ENCODE peak calls at places on chromosomes 1 and 21, in four cellular contexts. H, B, X and W are unnamed samples.

GRCh38 chr1:232974971-232975370 is 24.6 kb downstream of the NTPCR start:
- DNase-seq in H (no peak), B (no peak), X (peak; percentile 69), W (no peak)

GRCh38 chr21:38081663-38082062 is 165.4 kb upstream of the KCNJ6 start:
- DNase-seq in H (no peak), B (no peak), X (no peak), W (no peak)

GRCh38 chr1:10724052-10724494 is 72.4 kb downstream of the CASZ1 start:
- DNase-seq in H (peak; percentile 95), B (no peak), X (peak; percentile 93), W (no peak)

GRCh38 chr21:28883931-28884330 is 108.7 kb downstream of the LTN1 start:
- DNase-seq in H (no peak), B (no peak), X (no peak), W (no peak)

GRCh38 chr1:247576514-247576913 is 11.6 kb upstream of the OR2G2 start:
- DNase-seq in H (no peak), B (no peak), X (no peak), W (no peak)

GRCh38 chr1:92804721-92805169 is 19.8 kb upstream of the EVI5 start:
- DNase-seq in H (peak; percentile 85), B (peak; percentile 33), X (peak; percentile 86), W (peak; percentile 73)

GRCh38 chr1:3026581-3027511 is 5.6 kb downstream of the ACTRT2 start:
- DNase-seq in H (no peak), B (no peak), X (no peak), W (no peak)

GRCh38 chr1:63789856-63790605 is 16.2 kb downstream of the ROR1 start:
- DNase-seq in H (no peak), B (no peak), X (no peak), W (no peak)

GRCh38 chr21:33299181-33299752 is 25.5 kb upstream of the IFNAR1 start:
- DNase-seq in H (no peak), B (no peak), X (no peak), W (no peak)

GRCh38 chr1:115649964-115650363 is 8.2 kb downstream of the VANGL1 start:
- DNase-seq in H (peak; percentile 74), B (no peak), X (peak; percentile 29), W (peak; percentile 41)

GRCh38 chr1:44425327-44426082 is 20.4 kb downstream of the RNF220 start:
- DNase-seq in H (no peak), B (no peak), X (no peak), W (no peak)

GRCh38 chr1:39395357-39395831 is 96.0 kb upstream of the BMP8A start:
- DNase-seq in H (no peak), B (no peak), X (peak; percentile 28), W (no peak)

GRCh38 chr21:44870748-44871495 is 2.6 kb downstream of the PTTG1IP start:
- DNase-seq in H (peak; percentile 56), B (peak; percentile 28), X (peak; percentile 43), W (no peak)

GRCh38 chr1:225762002-225762441 is 15.6 kb upstream of the SRP9 start:
- DNase-seq in H (peak; percentile 7), B (no peak), X (no peak), W (peak; percentile 17)

GRCh38 chr1:115282825-115283224 is 55.2 kb downstream of the NGF start:
- DNase-seq in H (peak; percentile 26), B (peak; percentile 82), X (peak; percentile 43), W (peak; percentile 90)

GRCh38 chr1:244022301-244022700 is 28.8 kb upstream of the ZBTB18 start:
- DNase-seq in H (no peak), B (no peak), X (no peak), W (no peak)

GRCh38 chr1:235624751-235625192 is 24.8 kb downstream of the GNG4 start:
- DNase-seq in H (no peak), B (no peak), X (no peak), W (peak; percentile 63)

GRCh38 chr1:98383341-98383740 is 278.2 kb upstream of the SNX7 start:
- DNase-seq in H (no peak), B (no peak), X (no peak), W (no peak)

GRCh38 chr1:23558140-23558871 is 995 bp downstream of the ID3 start:
- DNase-seq in H (peak; percentile 73), B (no peak), X (peak; percentile 94), W (peak; percentile 56)
- TF ChIP-seq POLR2A in H (no peak), B (no peak), X (peak; percentile 97), W (no peak)

GRCh38 chr1:9452516-9453158 is 86.6 kb upstream of the SLC25A33 start:
- DNase-seq in H (no peak), B (no peak), X (peak; percentile 67), W (no peak)

GRCh38 chr1:9449106-9449627 is 90.1 kb upstream of the SLC25A33 start:
- DNase-seq in H (no peak), B (no peak), X (peak; percentile 43), W (no peak)

GRCh38 chr1:9451086-9451485 is 88.2 kb upstream of the SLC25A33 start:
- DNase-seq in H (no peak), B (no peak), X (no peak), W (no peak)

GRCh38 chr1:9448132-9449105 is 90.8 kb upstream of the SLC25A33 start:
- DNase-seq in H (no peak), B (no peak), X (no peak), W (no peak)

GRCh38 chr1:9449976-9450696 is 89.1 kb upstream of the SLC25A33 start:
- DNase-seq in H (no peak), B (no peak), X (no peak), W (no peak)
- H3K27ac ChIP-seq in H (peak overlapping the region; percentile 61), B (no peak overlapping the region), X (no peak overlapping the region), W (no peak overlapping the region)

GRCh38 chr1:175857756-175858155 is 114.4 kb upstream of the TNR start:
- DNase-seq in H (no peak), B (no peak), X (no peak), W (no peak)
- H3K27me3 ChIP-seq in H (no peaks in the 10 kb centered on the region), B (no peaks in the 10 kb centered on the region), X (no peaks in the 10 kb centered on the region), W (no peaks in the 10 kb centered on the region)

GRCh38 chr1:155911156-155912055 is at the start of gene RIT1:
- DNase-seq in H (peak; percentile 92), B (peak; percentile 84), X (peak; percentile 87), W (peak; percentile 89)
- TF ChIP-seq POLR2A in H (no peak), B (no peak), X (peak; percentile 47), W (peak; percentile 59)

DNA sequence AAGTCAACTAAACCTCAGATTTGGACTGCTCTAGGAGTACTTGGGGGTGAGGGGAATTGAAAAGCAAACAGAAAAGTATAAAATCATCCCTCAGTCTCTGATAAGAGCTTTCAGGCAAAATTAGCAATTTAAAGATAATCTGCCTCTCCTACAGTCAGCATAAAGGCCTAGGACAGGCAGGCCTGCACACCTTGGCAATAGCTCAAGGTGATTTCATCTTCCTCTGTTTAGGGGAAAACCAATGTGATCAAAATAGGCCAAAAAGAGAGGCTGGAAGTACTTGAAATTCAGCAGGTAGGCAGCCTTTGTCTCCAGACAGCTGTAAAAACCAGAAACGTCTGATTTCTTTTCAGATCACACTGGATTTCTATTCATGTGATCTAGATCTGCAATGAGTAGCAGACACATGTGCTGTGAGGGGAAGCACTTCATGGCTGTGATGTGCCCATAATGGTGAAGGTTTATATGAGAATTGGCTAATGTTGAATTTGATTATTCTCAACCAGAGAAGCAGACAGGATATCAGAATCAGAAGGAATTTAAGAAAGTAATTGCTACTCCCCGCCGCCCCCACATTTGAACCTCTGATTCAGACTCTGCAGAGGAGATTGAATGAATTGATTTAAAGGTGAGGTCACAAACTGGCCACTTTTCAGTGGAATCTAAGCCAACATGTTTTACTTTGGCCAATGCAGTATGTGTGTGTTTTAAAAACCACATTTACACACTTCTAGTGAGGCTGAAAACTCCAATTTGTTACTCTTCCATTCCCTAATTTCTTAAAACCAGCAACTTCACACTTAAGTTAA is 45.8 kb upstream of the DNASE2B start:
- DNase-seq in H (no peak), B (no peak), X (no peak), W (no peak)
- H3K27ac ChIP-seq in H (no peak overlapping the region), B (no peak overlapping the region), X (no peak overlapping the region), W (no peak overlapping the region)

GRCh38 chr1:7587108-7587507 is 184.0 kb upstream of the VAMP3 start:
- DNase-seq in H (no peak), B (no peak), X (no peak), W (no peak)

GRCh38 chr1:7585216-7585907 is 185.7 kb upstream of the VAMP3 start:
- DNase-seq in H (no peak), B (no peak), X (no peak), W (peak; percentile 16)

GRCh38 chr1:7584643-7585042 is 186.5 kb upstream of the VAMP3 start:
- DNase-seq in H (no peak), B (no peak), X (no peak), W (peak; percentile 2)

GRCh38 chr1:7587726-7588456 is 183.2 kb upstream of the VAMP3 start:
- DNase-seq in H (no peak), B (no peak), X (no peak), W (no peak)

GRCh38 chr1:7586031-7586941 is 184.8 kb upstream of the VAMP3 start:
- DNase-seq in H (peak; percentile 78), B (no peak), X (no peak), W (peak; percentile 11)
- H3K27me3 ChIP-seq in H (no peaks in the 10 kb centered on the region), B (no peaks in the 10 kb centered on the region), X (no peaks in the 10 kb centered on the region), W (no peaks in the 10 kb centered on the region)

GRCh38 chr1:228211091-228211870 is 3.4 kb downstream of the OBSCN start:
- DNase-seq in H (no peak), B (no peak), X (no peak), W (no peak)

GRCh38 chr1:228209657-228210056 is 1.8 kb downstream of the OBSCN start:
- DNase-seq in H (no peak), B (no peak), X (no peak), W (no peak)

GRCh38 chr1:228208831-228209524 is 1.1 kb downstream of the OBSCN start:
- DNase-seq in H (no peak), B (no peak), X (no peak), W (no peak)

GRCh38 chr1:228210684-228211083 is 2.8 kb downstream of the OBSCN start:
- DNase-seq in H (no peak), B (no peak), X (no peak), W (no peak)

GRCh38 chr1:228210076-228210651 is 2.3 kb downstream of the OBSCN start:
- DNase-seq in H (no peak), B (no peak), X (no peak), W (no peak)
- TF ChIP-seq POLR2A in H (no peak), B (no peak), X (no peak), W (no peak)

DNA sequence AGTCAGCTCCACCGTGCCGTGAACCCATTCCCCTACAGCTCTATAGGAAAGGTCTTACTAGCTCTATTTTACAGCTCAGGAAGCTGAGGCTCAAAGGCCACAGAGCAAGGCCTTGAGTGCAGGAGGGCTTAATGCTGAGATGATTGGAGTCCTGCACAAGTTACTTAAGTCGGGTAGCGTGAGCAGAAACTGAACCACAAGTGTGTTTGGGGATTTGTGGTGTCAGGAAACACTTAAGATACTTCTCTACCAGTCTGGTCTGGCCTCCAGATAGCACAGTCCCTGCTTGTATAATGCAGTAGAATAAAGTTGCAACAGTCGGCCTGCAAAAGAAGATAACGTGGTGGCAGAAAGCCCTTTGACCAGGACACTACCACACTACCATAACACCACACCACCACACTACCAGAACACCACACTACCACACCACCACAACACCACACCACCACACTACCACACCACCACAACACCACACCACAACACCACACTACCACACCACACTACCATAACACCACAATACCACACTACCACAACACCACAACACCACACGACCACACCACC is 118.1 kb downstream of the SPSB1 start:
- DNase-seq in H (no peak), B (peak; percentile 18), X (no peak), W (no peak)
- H3K27ac ChIP-seq in H (peak overlapping the region; percentile 29), B (no peak overlapping the region), X (no peak overlapping the region), W (no peak overlapping the region)